ENCODE peak calls at places on chromosome 16, in seven cellular contexts. F is retinal pigment epithelial cell, V is ascending aorta, K is A549, L is neural progenitor cell, P is GM23248, M is astrocyte of the spinal cord. S is an unnamed sample.

GRCh38 chr16:8622315-8622656 is 788 bp downstream of the METTL22 start:
- DNase-seq in F (no peak), V (no peak), K (no peak), L (no peak), P (no peak), M (no peak), S (no peak)

GRCh38 chr16:12901204-12901596 is 198 bp upstream of the SHISA9 start:
- DNase-seq in F (no peak), V (no peak), K (no peak), L (peak; percentile 94), P (no peak), M (peak; percentile 6), S (no peak)

GRCh38 chr16:88306411-88306810 is 76.3 kb upstream of the ZNF469 start:
- DNase-seq in F (no peak), V (no peak), K (no peak), L (no peak), P (no peak), M (no peak), S (no peak)

GRCh38 chr16:3187798-3188674 is at the start of gene OR1F1:
- DNase-seq in F (no peak), V (no peak), K (peak; percentile 95), L (peak; percentile 65), P (peak; percentile 54), M (peak; percentile 68), S (peak; percentile 84)

GRCh38 chr16:58264961-58265479 is 29.8 kb downstream of the PRSS54 start:
- DNase-seq in F (peak; percentile 66), V (no peak), K (peak; percentile 58), L (no peak), P (peak; percentile 89), M (peak; percentile 70), S (peak; percentile 83)

GRCh38 chr16:80023865-80024264 is 423.3 kb upstream of the MAF start:
- DNase-seq in F (no peak), V (no peak), K (peak; percentile 92), L (no peak), P (peak; percentile 43), M (peak; percentile 74), S (peak; percentile 26)

GRCh38 chr16:55662641-55663040 is 6.9 kb downstream of the SLC6A2 start:
- DNase-seq in F (no peak), V (no peak), K (no peak), L (no peak), P (no peak), M (no peak), S (no peak)

GRCh38 chr16:87952751-87953150 is 1.5 kb downstream of the BANP start:
- DNase-seq in F (no peak), V (no peak), K (no peak), L (no peak), P (no peak), M (no peak), S (no peak)

GRCh38 chr16:57892447-57893096 is 78.4 kb downstream of the CNGB1 start:
- DNase-seq in F (no peak), V (no peak), K (peak; percentile 36), L (no peak), P (no peak), M (peak; percentile 27), S (no peak)

GRCh38 chr16:64416232-64417010 is 705.4 kb downstream of the CDH11 start:
- DNase-seq in F (no peak), V (no peak), K (no peak), L (no peak), P (peak; percentile 73), M (peak; percentile 85), S (no peak)

GRCh38 chr16:67805718-67806427 is 487 bp downstream of the RANBP10 start:
- DNase-seq in F (no peak), V (no peak), K (no peak), L (peak; percentile 41), P (no peak), M (no peak), S (no peak)

GRCh38 chr16:25544294-25544693 is 147.5 kb upstream of the HS3ST4 start:
- DNase-seq in F (no peak), V (no peak), K (no peak), L (no peak), P (no peak), M (no peak), S (no peak)

GRCh38 chr16:4261557-4262172 is 11.2 kb downstream of the TFAP4 start:
- DNase-seq in F (no peak), V (no peak), K (peak; percentile 78), L (peak; percentile 89), P (peak; percentile 30), M (peak; percentile 13), S (peak; percentile 18)

GRCh38 chr16:5024632-5025031 is 9.1 kb downstream of the NAGPA start:
- DNase-seq in F (no peak), V (no peak), K (peak; percentile 75), L (peak; percentile 37), P (peak; percentile 31), M (peak; percentile 8), S (no peak)

GRCh38 chr16:57955572-57955971 is 15.4 kb downstream of the CNGB1 start:
- DNase-seq in F (no peak), V (no peak), K (no peak), L (no peak), P (no peak), M (no peak), S (peak; percentile 46)

GRCh38 chr16:88303405-88303804 is 79.4 kb upstream of the ZNF469 start:
- DNase-seq in F (no peak), V (no peak), K (no peak), L (no peak), P (no peak), M (no peak), S (no peak)

GRCh38 chr16:69888005-69888560 is 63.1 kb upstream of the CLEC18A start:
- DNase-seq in F (no peak), V (no peak), K (no peak), L (no peak), P (no peak), M (no peak), S (no peak)

GRCh38 chr16:86619263-86619935 is 41.0 kb downstream of the FOXL1 start:
- DNase-seq in F (no peak), V (no peak), K (peak; percentile 38), L (no peak), P (peak; percentile 66), M (no peak), S (peak; percentile 85)

GRCh38 chr16:84874004-84874435 is 54.2 kb downstream of the CRISPLD2 start:
- DNase-seq in F (no peak), V (no peak), K (no peak), L (no peak), P (no peak), M (no peak), S (no peak)

GRCh38 chr16:66502020-66502913 is 47.7 kb downstream of the TK2 start:
- DNase-seq in F (no peak), V (no peak), K (peak; percentile 47), L (no peak), P (peak; percentile 82), M (no peak), S (peak; percentile 59)

GRCh38 chr16:19559242-19559910 is 3.9 kb downstream of the VPS35L start:
- DNase-seq in F (no peak), V (no peak), K (peak; percentile 67), L (peak; percentile 71), P (peak; percentile 79), M (peak; percentile 72), S (no peak)

GRCh38 chr16:73067671-73068545 is 20.0 kb upstream of the ZFHX3 start:
- DNase-seq in F (no peak), V (no peak), K (no peak), L (no peak), P (no peak), M (no peak), S (no peak)

GRCh38 chr16:73066321-73066926 is 18.5 kb upstream of the ZFHX3 start:
- DNase-seq in F (no peak), V (no peak), K (no peak), L (peak; percentile 65), P (no peak), M (no peak), S (no peak)

GRCh38 chr16:73068546-73069401 is 20.8 kb upstream of the ZFHX3 start:
- DNase-seq in F (peak; percentile 94), V (peak; percentile 92), K (peak; percentile 89), L (peak; percentile 9), P (peak; percentile 95), M (peak; percentile 95), S (peak; percentile 84)

GRCh38 chr16:73065617-73066313 is 17.8 kb upstream of the ZFHX3 start:
- DNase-seq in F (no peak), V (no peak), K (no peak), L (peak; percentile 66), P (peak; percentile 56), M (no peak), S (peak; percentile 41)

GRCh38 chr16:73066927-73067670 is 19.2 kb upstream of the ZFHX3 start:
- DNase-seq in F (no peak), V (no peak), K (no peak), L (peak; percentile 44), P (peak; percentile 61), M (peak; percentile 74), S (no peak)
- H3K4me3 ChIP-seq in F (peak overlapping the region; percentile 1), V (peak overlapping the region; percentile 23), K (no peak overlapping the region), L (peak overlapping the region; percentile 42), P (peak overlapping the region; percentile 15), M (no peak overlapping the region), S (no peak overlapping the region)

DNA sequence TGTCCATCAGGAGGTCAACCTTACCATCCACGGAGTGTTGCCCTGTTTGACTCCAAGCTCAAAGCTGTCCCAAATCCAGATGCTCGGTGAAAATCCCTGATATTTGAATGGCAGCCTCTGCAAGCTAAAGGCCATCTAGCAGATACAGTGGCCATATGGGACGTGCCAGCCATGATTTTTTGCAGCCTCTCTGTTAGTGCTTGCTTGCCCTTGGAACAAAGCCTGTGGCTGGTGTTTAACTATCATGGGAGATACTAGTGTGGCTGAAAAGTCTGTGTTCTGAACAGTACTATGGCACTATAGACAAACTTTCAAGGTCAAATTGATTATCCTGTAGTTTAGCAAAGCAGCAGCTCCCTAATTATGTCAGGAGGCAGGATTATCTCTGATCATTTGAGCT is 214.3 kb downstream of the CDH13 start:
- DNase-seq in F (no peak), V (no peak), K (no peak), L (no peak), P (no peak), M (no peak), S (no peak)
- H3K4me3 ChIP-seq in F (no peak overlapping the region), V (no peak overlapping the region), K (no peak overlapping the region), L (no peak overlapping the region), P (no peak overlapping the region), M (no peak overlapping the region), S (no peak overlapping the region)

GRCh38 chr16:31473300-31474052 is 1.5 kb downstream of the TGFB1I1 start:
- DNase-seq in F (no peak), V (no peak), K (no peak), L (no peak), P (no peak), M (no peak), S (no peak)
- H3K4me3 ChIP-seq in F (no peak overlapping the region), V (peak overlapping the region; percentile 30), K (no peak overlapping the region), L (no peak overlapping the region), P (peak overlapping the region; percentile 0), M (peak overlapping the region; percentile 82), S (peak overlapping the region; percentile 71)

GRCh38 chr16:49527621-49528020 is 154.0 kb downstream of the C16orf78 start:
- DNase-seq in F (no peak), V (no peak), K (no peak), L (no peak), P (no peak), M (peak; percentile 7), S (no peak)

GRCh38 chr16:49526966-49527365 is 153.4 kb downstream of the C16orf78 start:
- DNase-seq in F (no peak), V (no peak), K (no peak), L (no peak), P (no peak), M (no peak), S (no peak)

GRCh38 chr16:49528564-49529150 is 155.1 kb downstream of the C16orf78 start:
- DNase-seq in F (no peak), V (no peak), K (no peak), L (no peak), P (peak; percentile 22), M (no peak), S (no peak)

GRCh38 chr16:49529646-49530045 is 156.0 kb downstream of the C16orf78 start:
- DNase-seq in F (no peak), V (no peak), K (no peak), L (no peak), P (no peak), M (no peak), S (no peak)

GRCh38 chr16:49528035-49528434 is 154.4 kb downstream of the C16orf78 start:
- DNase-seq in F (no peak), V (no peak), K (no peak), L (no peak), P (peak; percentile 75), M (peak; percentile 48), S (no peak)
- H3K4me3 ChIP-seq in F (no peak overlapping the region), V (peak overlapping the region; percentile 48), K (no peak overlapping the region), L (no peak overlapping the region), P (peak overlapping the region; percentile 72), M (peak overlapping the region; percentile 24), S (no peak overlapping the region)